ENCODE peak calls at places on chromosomes 6 and 20, in nine cellular contexts. E, X, M, I, W, R, T, B and J are unnamed samples. For H3K27me3, the result is how much of the 10 kb centered on the place peaks cover.

GRCh38 chr6:144935181-144935580 is 650.0 kb downstream of the UTRN start:
- DNase-seq in R (no peak), W (no peak), M (no peak), T (no peak), B (no peak), I (no peak), E (no peak), X (no peak), J (no peak)

GRCh38 chr6:45965787-45966186 is 49.9 kb downstream of the CLIC5 start:
- DNase-seq in T (no peak), R (no peak), X (no peak), W (no peak), I (no peak), M (no peak), E (no peak), B (no peak), J (no peak)

GRCh38 chr20:32110173-32110704 is 725 bp downstream of the TM9SF4 start:
- DNase-seq in B (no peak), W (no peak), I (no peak), M (no peak), T (no peak), X (peak), R (peak), E (peak), J (no peak)

GRCh38 chr6:452301-453067 is 60.9 kb downstream of the IRF4 start:
- DNase-seq in W (no peak), B (no peak), M (no peak), T (no peak), I (no peak), X (no peak), E (peak), R (no peak), J (no peak)

GRCh38 chr20:54549523-54550326 is 74.3 kb downstream of the DOK5 start:
- DNase-seq in X (no peak), R (no peak), B (no peak), I (no peak), W (no peak), M (no peak), T (no peak), E (no peak), J (no peak)

GRCh38 chr6:8085053-8085511 is 17.3 kb downstream of the EEF1E1 start:
- DNase-seq in R (peak), X (no peak), M (no peak), T (no peak), E (no peak), B (no peak), W (no peak), I (peak), J (no peak)

GRCh38 chr6:75397806-75398465 is 95.7 kb downstream of the FILIP1 start:
- DNase-seq in X (no peak), B (no peak), T (no peak), E (no peak), W (no peak), R (no peak), I (no peak), M (no peak), J (no peak)

GRCh38 chr20:45489083-45489531 is 19.6 kb downstream of the WFDC2 start:
- DNase-seq in X (no peak), I (no peak), E (no peak), W (no peak), M (no peak), T (no peak), R (no peak), B (no peak), J (no peak)

GRCh38 chr6:5730586-5731263 is 276.0 kb downstream of the NRN1 start:
- DNase-seq in E (no peak), T (no peak), X (no peak), I (no peak), W (no peak), M (no peak), R (no peak), B (no peak), J (no peak)

GRCh38 chr20:40714109-40714508 is 25.1 kb upstream of the MAFB start:
- DNase-seq in B (no peak), X (no peak), W (no peak), I (no peak), R (no peak), T (no peak), E (no peak), M (no peak), J (no peak)

GRCh38 chr6:8803181-8803760 is 367.9 kb upstream of the SLC35B3 start:
- DNase-seq in X (no peak), I (no peak), R (no peak), E (no peak), B (no peak), W (no peak), M (no peak), T (no peak), J (no peak)

GRCh38 chr6:23690650-23691049 is 435.4 kb upstream of the NRSN1 start:
- DNase-seq in B (no peak), I (no peak), M (no peak), T (no peak), X (no peak), W (no peak), E (no peak), R (no peak), J (no peak)

GRCh38 chr20:39376788-39377187 is 414.6 kb downstream of the DHX35 start:
- DNase-seq in R (no peak), I (no peak), B (no peak), W (no peak), E (no peak), X (no peak), M (no peak), T (no peak), J (no peak)

GRCh38 chr6:134640975-134641429 is 308.9 kb downstream of the ALDH8A1 start:
- DNase-seq in R (peak), T (peak), W (peak), E (peak), M (peak), I (peak), B (peak), X (peak), J (peak)

GRCh38 chr6:128519931-128520435 is 416 bp downstream of the PTPRK start:
- DNase-seq in B (peak), X (peak), T (peak), R (no peak), E (no peak), W (no peak), M (no peak), I (no peak), J (peak)

GRCh38 chr6:139112146-139112545 is 22.7 kb upstream of the HECA start:
- DNase-seq in I (no peak), R (no peak), M (no peak), X (no peak), B (no peak), W (no peak), E (no peak), T (no peak), J (no peak)

GRCh38 chr6:28695671-28696537 is 170.2 kb downstream of the GPX5 start:
- DNase-seq in B (no peak), M (no peak), W (no peak), R (no peak), X (no peak), T (no peak), E (no peak), I (no peak), J (no peak)

GRCh38 chr6:1837868-1838267 is 228.2 kb downstream of the FOXC1 start:
- DNase-seq in T (no peak), W (no peak), I (no peak), R (no peak), X (no peak), E (no peak), M (no peak), B (no peak), J (no peak)

GRCh38 chr6:73873081-73873480 is 177.1 kb downstream of the CD109 start:
- DNase-seq in B (no peak), I (no peak), W (no peak), E (no peak), T (no peak), M (no peak), X (no peak), R (peak), J (no peak)

GRCh38 chr6:7550433-7550801 is 8.9 kb downstream of the DSP start:
- DNase-seq in E (no peak), T (no peak), B (no peak), I (no peak), M (no peak), W (no peak), R (no peak), X (no peak), J (no peak)

GRCh38 chr20:58623579-58624473 is 27.3 kb upstream of the STX16 start:
- DNase-seq in T (peak), W (peak), M (no peak), E (no peak), I (peak), X (peak), R (peak), B (no peak), J (no peak)

GRCh38 chr6:139060332-139060731 is 31.8 kb downstream of the ABRACL start:
- DNase-seq in W (no peak), X (no peak), T (no peak), I (no peak), M (no peak), E (no peak), R (no peak), B (no peak), J (no peak)

GRCh38 chr6:149081281-149081680 is 236.2 kb upstream of the TAB2 start:
- DNase-seq in X (no peak), B (no peak), T (no peak), M (no peak), E (no peak), R (no peak), I (no peak), W (no peak), J (no peak)

GRCh38 chr6:147950623-147950987 is 392.0 kb upstream of the SASH1 start:
- DNase-seq in W (no peak), X (no peak), T (no peak), I (no peak), M (no peak), B (no peak), E (no peak), R (no peak), J (no peak)

GRCh38 chr20:34980543-34981213 is 25.0 kb downstream of the MYH7B start:
- DNase-seq in R (peak), M (no peak), E (no peak), X (no peak), W (peak), I (peak), B (no peak), T (no peak), J (no peak)

GRCh38 chr20:53099851-53100250 is 127.7 kb downstream of the TSHZ2 start:
- DNase-seq in W (no peak), E (no peak), R (no peak), T (no peak), M (no peak), X (no peak), I (no peak), B (no peak), J (no peak)

GRCh38 chr20:57266251-57267157 is at the start of gene BMP7:
- DNase-seq in M (no peak), I (no peak), R (peak), B (no peak), T (no peak), E (no peak), X (no peak), W (no peak), J (no peak)

GRCh38 chr20:43925215-43925614 is 10.6 kb downstream of the TOX2 start:
- DNase-seq in I (no peak), T (no peak), B (no peak), W (no peak), R (no peak), X (no peak), M (no peak), E (peak), J (no peak)

GRCh38 chr6:141326426-141326825 is 806.3 kb upstream of the GJE1 start:
- DNase-seq in B (no peak), W (no peak), E (no peak), I (peak), T (peak), R (peak), X (peak), M (no peak), J (peak)

GRCh38 chr6:106134906-106135634 is 48.9 kb downstream of the PRDM1 start:
- DNase-seq in W (peak), I (no peak), M (no peak), R (peak), X (no peak), E (no peak), B (no peak), T (no peak), J (no peak)

GRCh38 chr6:124870611-124871201 is 91.5 kb upstream of the RNF217 start:
- DNase-seq in I (no peak), T (no peak), X (no peak), W (no peak), E (no peak), B (no peak), M (no peak), R (peak), J (no peak)

GRCh38 chr6:156590482-156590881 is 186.7 kb upstream of the ARID1B start:
- DNase-seq in X (no peak), I (no peak), T (no peak), W (no peak), B (no peak), E (no peak), R (no peak), M (no peak), J (no peak)

GRCh38 chr6:45185403-45186251 is 142.5 kb upstream of the RUNX2 start:
- DNase-seq in R (no peak), X (no peak), M (peak), T (no peak), E (no peak), B (no peak), W (no peak), I (no peak), J (no peak)

GRCh38 chr20:31475032-31475431 is at the start of the genes DEFB124 and REM1:
- DNase-seq in R (no peak), I (peak), B (peak), E (no peak), X (no peak), T (no peak), M (no peak), W (peak), J (no peak)

GRCh38 chr20:16541878-16542277 is 31.4 kb downstream of the KIF16B start:
- DNase-seq in I (no peak), X (no peak), R (no peak), W (no peak), M (no peak), B (no peak), T (no peak), E (no peak), J (no peak)

GRCh38 chr6:92647630-92648029 is 771.7 kb downstream of the EPHA7 start:
- DNase-seq in W (no peak), B (no peak), T (no peak), M (no peak), I (no peak), X (no peak), E (no peak), R (peak), J (no peak)

GRCh38 chr6:29694637-29695036 is 13.7 kb upstream of the ZFP57 start:
- DNase-seq in R (no peak), E (no peak), M (no peak), W (no peak), X (no peak), I (no peak), T (no peak), B (no peak), J (no peak)

GRCh38 chr6:72810571-72811280 is 188.9 kb downstream of the KCNQ5 start:
- DNase-seq in T (no peak), M (no peak), I (no peak), R (no peak), B (no peak), X (no peak), W (no peak), E (no peak), J (no peak)

GRCh38 chr6:111478749-111479148 is 4.3 kb downstream of the REV3L start:
- DNase-seq in M (no peak), B (no peak), R (peak), E (no peak), I (no peak), W (no peak), T (no peak), X (no peak), J (no peak)

GRCh38 chr6:120826253-120826652 is 508.0 kb downstream of the TBC1D32 start:
- DNase-seq in W (no peak), R (peak), M (peak), X (no peak), T (no peak), I (no peak), B (no peak), E (no peak), J (no peak)
- TF ChIP-seq CTCF in W (no peak), R (peak), M (peak), X (peak), T (peak), I (no peak), B (peak), E (peak), J (no peak)

GRCh38 chr20:33282991-33283555 is at the start of gene BPIFB1:
- DNase-seq in T (no peak), R (no peak), I (no peak), X (no peak), E (no peak), W (no peak), B (no peak), M (no peak), J (no peak)

GRCh38 chr20:33284937-33285336 is 1.9 kb downstream of the BPIFB1 start:
- DNase-seq in I (no peak), R (no peak), B (no peak), E (no peak), W (no peak), M (no peak), T (no peak), X (no peak), J (no peak)

GRCh38 chr20:33287884-33288283 is 4.9 kb downstream of the BPIFB1 start:
- DNase-seq in I (no peak), X (no peak), B (no peak), R (no peak), M (no peak), T (no peak), W (no peak), E (no peak), J (no peak)

GRCh38 chr20:33282196-33282934 is 649 bp upstream of the BPIFB1 start:
- DNase-seq in B (no peak), I (no peak), R (no peak), M (no peak), E (no peak), X (no peak), T (no peak), W (no peak), J (no peak)

GRCh38 chr20:33285861-33286495 is 3.0 kb downstream of the BPIFB1 start:
- DNase-seq in X (no peak), M (no peak), W (no peak), T (no peak), I (no peak), B (no peak), R (no peak), E (no peak), J (no peak)
- H3K27me3 ChIP-seq in X (under half), M (under half), W (under half), T (under half), I (under half), B (under half), R (under half), E (under half), J (under half)

DNA sequence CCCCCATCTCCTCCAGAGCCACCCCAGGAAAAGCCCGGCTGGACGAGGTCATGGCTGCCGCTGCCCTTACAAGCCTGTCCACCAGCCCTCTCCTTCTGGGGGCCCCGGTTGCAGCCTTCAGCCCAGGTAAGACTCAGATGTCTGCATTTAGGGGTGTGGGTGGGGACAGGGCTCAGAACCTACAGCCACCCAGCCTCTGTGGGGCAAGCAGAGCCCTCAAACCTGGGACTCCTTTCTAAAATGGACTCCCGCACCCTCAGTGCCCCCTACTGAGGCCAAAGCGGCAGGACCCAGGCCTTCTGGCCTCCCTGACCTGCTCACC is 1.7 kb downstream of the SLC2A4RG start:
- DNase-seq in W (no peak), E (no peak), X (no peak), T (no peak), I (no peak), M (no peak), R (no peak), B (no peak), J (no peak)
- H3K27ac ChIP-seq in W (peak), E (peak), X (peak), T (peak), I (no peak), M (peak), R (peak), B (peak), J (peak)

DNA sequence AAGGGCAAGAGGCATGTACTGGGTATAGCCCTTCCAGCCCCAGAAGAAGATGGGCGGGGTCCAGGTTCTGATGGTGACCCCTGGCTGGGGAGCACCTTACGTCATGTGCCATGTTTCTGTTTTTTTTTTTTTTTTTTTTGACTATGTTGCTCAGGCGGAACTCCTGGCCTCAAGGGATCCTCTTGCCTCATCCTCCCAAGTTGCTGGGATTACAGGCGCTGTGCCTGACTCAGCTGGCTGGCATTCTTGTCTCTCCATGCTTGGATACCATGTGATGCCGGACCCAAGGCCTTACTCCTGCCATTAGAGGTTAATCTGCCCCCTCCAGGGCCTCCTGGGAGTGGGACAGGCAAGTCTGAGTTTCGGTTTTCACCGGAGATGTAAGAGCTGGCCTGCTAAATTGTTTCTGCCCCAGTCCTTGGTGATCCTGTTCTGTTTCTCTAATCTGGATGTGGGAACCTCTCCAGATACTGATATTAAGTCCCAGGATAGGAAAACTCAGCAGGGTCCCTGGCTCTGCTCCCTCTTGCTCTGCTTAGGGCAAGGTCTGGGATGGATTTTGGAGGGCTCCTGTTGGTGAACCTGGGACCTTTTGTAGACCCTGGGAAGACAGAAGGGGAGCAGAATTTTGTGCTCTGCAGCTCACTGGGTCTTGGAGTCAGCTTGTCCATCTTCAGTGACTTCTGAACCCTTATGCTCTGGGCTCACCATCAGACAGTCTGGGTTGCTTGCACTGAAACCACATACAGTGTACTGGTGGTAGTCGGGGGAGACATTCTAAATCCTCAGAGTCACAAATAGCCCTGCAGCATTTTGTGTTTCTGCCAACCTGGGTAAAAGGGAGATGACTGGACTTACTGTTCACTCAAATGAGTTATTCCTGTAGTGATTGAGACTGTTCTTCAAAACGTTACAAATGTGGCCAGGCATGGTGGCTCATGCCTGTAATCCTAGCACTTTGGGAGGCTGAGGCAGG is 45.1 kb downstream of the PTK7 start:
- DNase-seq in M (no peak), R (peak), B (no peak), W (peak), E (no peak), X (no peak), T (peak), I (peak), J (no peak)
- TF ChIP-seq CTCF in M (no peak), R (no peak), B (no peak), W (no peak), E (no peak), X (no peak), T (no peak), I (no peak), J (no peak)

DNA sequence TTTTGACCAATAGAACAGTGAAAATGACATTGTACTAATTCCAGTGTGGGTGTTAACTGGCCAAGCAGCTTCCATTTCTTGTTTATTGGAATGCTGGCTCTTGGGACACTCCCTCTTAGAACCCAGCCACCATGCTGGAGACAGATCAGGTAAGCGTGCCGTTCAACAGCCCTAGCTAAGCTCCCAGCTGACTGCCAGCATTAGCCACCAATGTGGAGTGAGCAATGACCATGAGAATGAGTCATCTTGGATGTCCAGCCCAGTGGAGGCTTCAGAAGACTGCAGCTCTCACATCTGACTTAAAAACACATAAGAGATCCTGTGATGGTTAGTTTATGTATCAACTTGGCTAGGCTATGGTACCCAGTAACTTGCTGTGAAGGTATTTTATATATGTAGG is 3.0 kb upstream of the LINC00237 start:
- DNase-seq in B (no peak), M (no peak), X (no peak), T (no peak), W (no peak), E (no peak), R (no peak), I (no peak), J (no peak)
- H3K27me3 ChIP-seq in B (half or more), M (under half), X (under half), T (under half), W (under half), E (under half), R (half or more), I (under half), J (half or more)

GRCh38 chr20:483791-484644 is 21.7 kb upstream of the TBC1D20 start:
- DNase-seq in E (no peak), X (no peak), I (peak), B (no peak), T (no peak), M (no peak), W (peak), R (no peak), J (no peak)
- H3K27ac ChIP-seq in E (no peak), X (peak), I (no peak), B (no peak), T (no peak), M (no peak), W (no peak), R (no peak), J (no peak)

GRCh38 chr6:89299451-89299850 is 15.6 kb downstream of the GABRR2 start:
- DNase-seq in X (no peak), B (no peak), T (no peak), I (no peak), W (no peak), E (no peak), R (no peak), M (no peak), J (no peak)
- TF ChIP-seq CTCF in X (no peak), B (no peak), T (no peak), I (no peak), W (no peak), E (no peak), R (no peak), M (peak), J (no peak)

GRCh38 chr6:104526383-104526782 is 333.3 kb downstream of the HACE1 start:
- DNase-seq in M (no peak), W (no peak), R (peak), X (no peak), I (no peak), B (no peak), T (no peak), E (no peak), J (no peak)
- H3K27me3 ChIP-seq in M (under half), W (under half), R (under half), X (under half), I (under half), B (under half), T (under half), E (under half), J (under half)